ENCODE peak calls at places on chromosomes 1 and 21, in seven cellular contexts. S is sigmoid colon, K is astrocyte of the cerebellum, N is fibroblast of lung, L is fibroblast of pulmonary artery, G is heart right ventricle, B is RWPE1. I is an unnamed sample.
A peak's percentile ranks its signal among the peaks of the same experiment; 100 is the strongest.

GRCh38 chr1:40266786-40267535 is 8.9 kb downstream of the ZMPSTE24 start:
- DNase-seq in S (no peak), K (no peak), N (no peak), L (no peak), G (no peak), B (no peak), I (no peak)

GRCh38 chr1:233627376-233627775 is 13.5 kb downstream of the KCNK1 start:
- DNase-seq in S (no peak), K (no peak), N (no peak), L (no peak), G (no peak), B (peak; percentile 51), I (no peak)

GRCh38 chr1:16125483-16125882 is 30.4 kb downstream of the EPHA2 start:
- DNase-seq in S (no peak), K (no peak), N (no peak), L (no peak), G (no peak), B (no peak), I (no peak)

GRCh38 chr1:89821322-89822108 is 683 bp downstream of the LRRC8D start:
- DNase-seq in S (peak; percentile 70), K (no peak), N (peak; percentile 48), L (no peak), G (peak; percentile 23), B (peak; percentile 65), I (no peak)

GRCh38 chr1:164651378-164651951 is 92.5 kb downstream of the PBX1 start:
- DNase-seq in S (no peak), K (no peak), N (peak; percentile 78), L (peak; percentile 33), G (no peak), B (no peak), I (no peak)

GRCh38 chr1:65148548-65149390 is 766 bp downstream of the AK4 start:
- DNase-seq in S (peak; percentile 85), K (no peak), N (peak; percentile 23), L (peak; percentile 56), G (peak; percentile 32), B (peak; percentile 41), I (peak; percentile 89)

GRCh38 chr1:205950826-205951549 is 7.7 kb upstream of the SLC26A9 start:
- DNase-seq in S (no peak), K (no peak), N (peak; percentile 65), L (peak; percentile 29), G (no peak), B (no peak), I (no peak)

GRCh38 chr21:45228171-45228641 is 59.5 kb downstream of the POFUT2 start:
- DNase-seq in S (peak; percentile 80), K (peak; percentile 99), N (peak; percentile 99), L (peak; percentile 94), G (no peak), B (peak; percentile 71), I (no peak)

GRCh38 chr1:17258116-17258757 is 9.3 kb downstream of the PADI3 start:
- DNase-seq in S (no peak), K (no peak), N (no peak), L (no peak), G (no peak), B (no peak), I (no peak)

GRCh38 chr1:230849451-230850194 is 18.7 kb downstream of the C1orf198 start:
- DNase-seq in S (peak; percentile 84), K (peak; percentile 98), N (peak; percentile 98), L (peak; percentile 94), G (peak; percentile 88), B (peak; percentile 21), I (no peak)

GRCh38 chr1:63991685-63992084 is 211.7 kb upstream of the UBE2U start:
- DNase-seq in S (no peak), K (no peak), N (no peak), L (no peak), G (no peak), B (no peak), I (no peak)

DNA sequence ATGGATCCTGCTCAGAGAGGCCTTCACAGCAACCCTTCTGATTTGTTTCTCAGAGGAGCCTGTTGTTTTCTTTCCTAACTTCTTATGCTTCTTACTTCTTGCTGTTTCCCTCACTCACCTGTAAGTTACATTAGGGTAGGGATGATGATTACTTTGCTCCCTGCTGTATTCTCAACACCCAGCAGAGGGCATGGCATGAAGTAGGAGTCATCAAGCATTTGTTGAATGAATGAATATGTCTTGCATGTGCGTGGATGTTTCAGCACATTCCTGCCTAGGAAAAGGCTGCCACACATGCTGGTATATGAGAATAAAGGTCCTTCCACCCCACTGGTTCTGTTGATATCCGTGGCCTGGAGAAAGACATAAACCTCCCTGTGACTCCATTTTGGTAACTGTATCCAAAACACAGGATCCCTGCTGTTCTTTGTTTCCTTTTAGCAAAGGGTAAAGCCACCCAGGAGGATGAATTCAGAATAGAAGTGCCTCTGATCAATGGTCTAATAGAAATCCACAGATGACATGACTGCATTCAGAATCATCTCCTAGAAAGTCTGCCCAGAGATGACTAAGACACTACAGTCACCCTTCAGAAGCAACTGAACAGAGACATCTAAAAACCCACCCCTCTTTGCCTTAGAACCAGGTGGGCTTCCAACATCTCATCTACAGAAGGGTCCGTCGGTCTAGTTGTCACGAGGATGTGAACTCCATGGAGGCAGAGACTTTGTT is 168.8 kb downstream of the ZSCAN20 start:
- DNase-seq in S (no peak), K (peak; percentile 46), N (peak; percentile 23), L (peak; percentile 8), G (no peak), B (peak; percentile 38), I (no peak)
- TF ChIP-seq CTCF in S (no peak), K (peak; percentile 74), N (peak; percentile 58), L (peak; percentile 34), G (peak; percentile 32), B (no peak), I (peak; percentile 52)

DNA sequence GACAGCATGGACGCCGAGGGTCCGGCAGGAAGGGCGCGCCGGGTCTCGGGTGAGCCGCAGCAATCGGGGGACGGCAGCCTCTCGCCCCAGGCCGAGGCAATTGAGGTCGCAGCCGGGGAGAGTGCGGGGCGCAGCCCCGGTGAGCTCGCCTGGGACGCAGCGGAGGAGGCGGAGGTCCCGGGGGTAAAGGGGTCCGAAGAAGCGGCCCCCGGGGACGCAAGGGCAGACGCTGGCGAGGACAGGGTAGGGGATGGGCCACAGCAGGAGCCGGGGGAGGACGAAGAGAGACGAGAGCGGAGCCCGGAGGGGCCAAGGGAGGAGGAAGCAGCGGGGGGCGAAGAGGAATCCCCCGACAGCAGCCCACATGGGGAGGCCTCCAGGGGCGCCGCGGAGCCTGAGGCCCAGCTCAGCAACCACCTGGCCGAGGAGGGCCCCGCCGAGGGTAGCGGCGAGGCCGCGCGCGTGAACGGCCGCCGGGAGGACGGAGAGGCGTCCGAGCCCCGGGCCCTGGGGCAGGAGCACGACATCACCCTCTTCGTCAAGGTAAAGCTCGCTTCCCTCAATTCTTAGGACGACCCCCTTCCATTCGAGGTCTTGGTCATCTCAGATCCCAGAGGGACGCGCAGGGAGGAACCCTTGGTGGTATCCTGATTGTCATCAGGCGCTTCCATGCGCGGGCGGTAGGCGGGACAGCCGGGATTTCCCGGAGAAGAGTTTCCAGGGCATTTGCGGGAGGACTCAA is 1.6 kb downstream of the CLIC6 start:
- DNase-seq in S (no peak), K (no peak), N (peak; percentile 9), L (no peak), G (no peak), B (no peak), I (no peak)
- TF ChIP-seq CTCF in S (no peak), K (peak; percentile 6), N (no peak), L (no peak), G (no peak), B (no peak), I (no peak)

DNA sequence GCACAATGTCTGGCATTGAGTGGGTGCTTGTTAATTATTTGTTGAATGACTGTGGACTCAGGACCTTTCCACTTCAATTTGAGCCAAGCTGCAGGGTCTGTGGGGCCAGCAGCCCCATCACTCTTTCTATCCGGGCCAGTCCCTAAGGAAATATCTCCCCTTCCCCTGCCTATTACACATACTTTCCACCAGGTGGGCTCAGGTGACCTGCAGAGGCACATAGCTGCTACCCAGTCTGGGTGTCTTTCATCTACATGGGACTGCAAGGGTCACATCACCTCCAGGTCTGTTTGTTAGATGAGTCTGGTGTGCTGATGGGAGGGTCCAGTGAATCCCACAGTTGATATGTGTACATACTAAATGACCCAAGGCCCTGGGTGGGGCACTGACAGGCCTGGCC is 59.6 kb upstream of the KDM4A start:
- DNase-seq in S (no peak), K (no peak), N (no peak), L (no peak), G (no peak), B (no peak), I (no peak)
- TF ChIP-seq CTCF in S (no peak), K (peak; percentile 37), N (no peak), L (peak; percentile 8), G (no peak), B (no peak), I (peak; percentile 43)

DNA sequence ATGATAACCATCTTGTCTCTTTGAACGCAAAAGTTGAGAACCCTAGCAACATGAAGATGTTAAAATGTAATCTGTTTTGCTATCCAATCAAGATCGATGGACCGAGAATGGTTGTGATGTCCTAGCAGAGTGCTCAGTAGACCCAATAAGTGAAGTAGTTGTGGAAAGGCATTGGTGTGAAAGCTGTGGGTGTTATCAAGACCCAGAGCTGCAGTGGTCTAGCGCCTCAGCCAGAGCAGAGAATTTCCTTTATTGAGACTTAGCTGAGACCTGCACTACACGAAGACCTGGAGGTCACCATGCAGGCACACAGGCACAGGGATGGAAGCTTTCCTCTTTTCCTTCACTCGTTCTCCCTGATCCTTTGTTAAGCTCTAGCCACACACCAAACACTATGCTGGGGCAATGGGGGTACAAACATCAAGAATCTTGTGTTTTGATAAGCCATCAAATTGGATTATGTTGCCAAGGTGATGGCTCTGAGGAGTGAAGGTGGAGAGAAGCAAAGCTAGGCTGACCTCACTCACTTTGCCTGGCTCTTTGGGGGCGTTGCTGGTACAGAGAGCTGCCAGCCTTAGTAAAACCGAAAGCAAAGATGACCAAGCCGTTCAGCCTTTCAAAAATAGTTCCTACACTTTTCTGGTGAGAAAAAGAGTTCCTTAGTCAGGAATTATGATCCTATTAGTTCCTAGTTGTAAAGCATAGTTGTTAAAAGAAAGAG is 24.1 kb downstream of the METTL13 start:
- DNase-seq in S (no peak), K (no peak), N (no peak), L (no peak), G (no peak), B (no peak), I (no peak)
- TF ChIP-seq CTCF in S (no peak), K (no peak), N (no peak), L (no peak), G (no peak), B (no peak), I (no peak)

DNA sequence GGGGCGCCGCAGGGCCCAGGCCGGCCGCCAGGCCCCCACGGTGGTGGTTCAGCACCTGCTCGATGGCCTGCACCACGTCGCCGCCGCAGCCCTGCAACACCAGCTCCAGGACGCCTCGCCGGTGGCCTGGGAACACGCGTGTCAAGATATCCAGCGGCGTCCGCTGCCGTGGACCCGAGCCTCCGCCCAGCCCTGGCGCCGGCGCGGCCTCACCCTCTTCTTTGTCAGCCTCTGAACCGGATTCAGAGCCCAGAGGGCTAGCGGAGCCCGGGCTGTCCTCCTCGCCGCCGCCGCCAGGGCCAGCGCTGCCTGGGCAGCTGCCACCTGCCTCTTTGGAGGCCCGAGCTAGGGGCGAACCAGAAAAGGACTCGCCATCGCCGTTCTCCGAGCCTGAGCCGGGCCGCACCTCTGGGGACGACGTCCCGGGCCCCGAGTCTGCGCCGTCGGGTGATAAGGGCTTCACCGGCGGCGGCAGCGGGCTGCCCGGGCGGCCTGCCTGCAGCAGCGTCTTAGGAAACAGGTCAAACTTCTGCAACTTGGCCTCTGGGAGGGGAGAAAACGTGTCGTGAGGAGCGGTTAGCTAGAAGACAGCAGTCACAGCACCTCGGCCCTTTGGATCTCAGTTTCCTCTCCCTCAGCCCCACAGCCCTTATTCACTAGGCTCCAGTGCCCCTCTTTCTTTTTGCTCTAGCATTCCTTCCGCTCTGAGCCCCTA is 3.9 kb downstream of the DMRTA2 start:
- DNase-seq in S (no peak), K (no peak), N (no peak), L (no peak), G (no peak), B (no peak), I (no peak)
- TF ChIP-seq CTCF in S (no peak), K (no peak), N (no peak), L (no peak), G (no peak), B (no peak), I (peak; percentile 45)